ENCODE peak calls at places on chromosomes 11 and 22, in ten cellular contexts. F is lung, P is foreskin fibroblast, C is astrocyte of the spinal cord, E is adrenal gland, B is testis, H is GM13977, Y is psoas muscle, U is WTC11, I is A549. J is an unnamed sample.

GRCh38 chr11:44005956-44006355 is 41.8 kb upstream of the ACCSL start:
- DNase-seq in F (no peak), B (peak; percentile 10), Y (no peak), P (no peak), U (no peak), E (peak; percentile 38), I (no peak), C (no peak), H (no peak), J (peak; percentile 77)

GRCh38 chr22:23531283-23531921 is 48.7 kb downstream of the IGLL1 start:
- DNase-seq in U (no peak), Y (no peak), F (no peak), C (no peak), E (no peak), B (no peak), I (no peak), P (no peak), H (no peak), J (no peak)

GRCh38 chr11:60739114-60739513 is 14.6 kb downstream of the MS4A18 start:
- DNase-seq in P (no peak), E (no peak), C (no peak), Y (no peak), I (no peak), B (no peak), U (peak; percentile 49), H (no peak), F (no peak), J (no peak)

GRCh38 chr22:47816121-47816915 is 1053.9 kb downstream of the TBC1D22A start:
- DNase-seq in P (no peak), Y (no peak), C (no peak), E (peak; percentile 18), H (no peak), B (no peak), I (no peak), F (no peak), U (no peak), J (peak; percentile 62)

GRCh38 chr22:19760652-19761002 is at the start of gene TBX1:
- DNase-seq in E (no peak), P (no peak), I (no peak), B (no peak), U (no peak), Y (no peak), F (no peak), H (no peak), C (no peak), J (no peak)

GRCh38 chr11:100759106-100759505 is 72.0 kb downstream of the ARHGAP42 start:
- DNase-seq in Y (no peak), C (no peak), P (no peak), F (no peak), B (no peak), I (no peak), U (no peak), H (no peak), E (no peak), J (no peak)

GRCh38 chr22:36415415-36416168 is 27.8 kb upstream of the MYH9 start:
- DNase-seq in E (no peak), B (no peak), Y (no peak), P (no peak), H (no peak), U (no peak), F (no peak), C (no peak), I (peak; percentile 49), J (no peak)

GRCh38 chr11:110798231-110798630 is 86.0 kb upstream of the ARHGAP20 start:
- DNase-seq in H (no peak), E (no peak), I (no peak), B (no peak), F (no peak), P (no peak), U (no peak), C (no peak), Y (no peak), J (no peak)

GRCh38 chr11:70247710-70248072 is 22.8 kb upstream of the PPFIA1 start:
- DNase-seq in H (no peak), B (no peak), I (no peak), F (no peak), U (no peak), C (no peak), Y (peak; percentile 71), P (no peak), E (peak; percentile 82), J (no peak)

GRCh38 chr11:3088806-3089205 is 31.6 kb upstream of the CARS1 start:
- DNase-seq in F (no peak), U (no peak), I (no peak), P (no peak), E (no peak), C (no peak), Y (no peak), B (no peak), H (no peak), J (no peak)

GRCh38 chr22:21033895-21034294 is 1.5 kb upstream of the SLC7A4 start:
- DNase-seq in I (no peak), C (no peak), H (no peak), F (no peak), U (no peak), Y (no peak), P (no peak), E (no peak), B (no peak), J (no peak)

DNA sequence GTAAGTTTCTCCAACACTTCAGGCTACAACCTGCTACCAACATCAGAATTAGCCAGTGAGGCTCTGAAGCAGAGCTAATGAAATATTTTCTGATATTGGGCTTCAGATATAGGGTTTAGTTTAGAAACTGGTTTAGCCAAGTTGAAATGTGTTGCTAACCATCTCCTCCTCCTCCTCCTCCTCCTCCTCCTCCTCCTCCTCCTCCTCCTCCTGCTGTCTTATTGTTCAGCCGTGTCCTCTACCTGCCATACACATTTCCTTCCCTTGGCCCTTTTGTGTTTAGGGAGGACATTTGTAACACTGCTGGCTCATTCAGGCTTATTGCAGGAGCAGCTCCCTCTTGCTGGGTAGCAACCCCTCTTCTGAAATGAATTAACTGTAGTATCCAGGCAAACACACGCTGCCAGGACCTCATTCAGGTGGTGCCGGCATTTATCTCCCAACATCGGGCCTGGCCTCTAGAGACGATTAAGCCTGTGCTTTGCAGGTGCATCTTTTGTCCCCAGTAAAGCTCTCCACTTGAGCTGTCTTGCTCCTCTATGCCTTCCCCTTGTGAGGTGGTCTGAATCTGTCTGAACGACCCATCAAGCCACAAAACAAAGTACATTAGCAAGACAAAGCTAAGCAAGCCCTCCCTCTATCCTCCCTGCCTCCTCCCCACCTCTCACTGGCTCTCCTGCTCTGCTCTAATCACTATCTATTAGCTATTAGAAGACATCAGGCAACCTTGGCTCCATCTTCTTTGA is 82.9 kb downstream of the KCNJ1 start:
- DNase-seq in E (no peak), H (no peak), I (no peak), F (no peak), P (no peak), B (no peak), U (peak; percentile 32), C (no peak), Y (no peak), J (no peak)
- TF ChIP-seq CTCF in E (no peak), H (no peak), I (no peak), F (no peak), P (no peak), B (no peak), U (no peak), C (no peak), Y (no peak), J (no peak)

GRCh38 chr11:92390783-92391182 is 166.2 kb downstream of the FAT3 start:
- DNase-seq in P (no peak), U (no peak), B (no peak), E (no peak), C (no peak), I (no peak), H (no peak), Y (no peak), F (no peak), J (no peak)
- TF ChIP-seq CTCF in P (no peak), U (no peak), B (no peak), E (no peak), C (no peak), I (no peak), H (no peak), Y (no peak), F (no peak), J (no peak)

DNA sequence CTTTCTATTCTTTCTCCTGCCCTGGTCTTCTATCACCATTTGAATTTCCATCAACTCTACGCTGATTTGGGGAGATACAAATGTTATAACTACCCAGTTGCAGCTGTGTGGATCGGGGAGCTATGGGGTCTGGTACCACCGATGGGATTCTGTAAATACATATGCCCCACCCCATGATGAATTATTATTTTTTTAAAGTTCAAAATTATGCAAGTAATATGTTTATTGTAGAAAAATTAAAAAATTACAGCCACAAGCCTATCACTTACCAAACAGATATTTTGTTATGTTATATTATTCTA is 52.4 kb upstream of the CLMP start:
- DNase-seq in E (no peak), B (no peak), F (no peak), C (no peak), I (no peak), H (no peak), P (no peak), Y (no peak), U (no peak), J (no peak)
- TF ChIP-seq CTCF in E (no peak), B (no peak), F (no peak), C (no peak), I (no peak), H (no peak), P (no peak), Y (no peak), U (no peak), J (peak; percentile 39)

GRCh38 chr11:850777-851762 is 8.4 kb downstream of the TSPAN4 start:
- DNase-seq in H (peak; percentile 72), C (no peak), U (peak; percentile 71), I (no peak), P (no peak), E (no peak), F (no peak), Y (no peak), B (no peak), J (no peak)
- TF ChIP-seq CTCF in H (peak; percentile 47), C (peak; percentile 28), U (no peak), I (no peak), P (peak; percentile 6), E (no peak), F (no peak), Y (no peak), B (no peak), J (no peak)

DNA sequence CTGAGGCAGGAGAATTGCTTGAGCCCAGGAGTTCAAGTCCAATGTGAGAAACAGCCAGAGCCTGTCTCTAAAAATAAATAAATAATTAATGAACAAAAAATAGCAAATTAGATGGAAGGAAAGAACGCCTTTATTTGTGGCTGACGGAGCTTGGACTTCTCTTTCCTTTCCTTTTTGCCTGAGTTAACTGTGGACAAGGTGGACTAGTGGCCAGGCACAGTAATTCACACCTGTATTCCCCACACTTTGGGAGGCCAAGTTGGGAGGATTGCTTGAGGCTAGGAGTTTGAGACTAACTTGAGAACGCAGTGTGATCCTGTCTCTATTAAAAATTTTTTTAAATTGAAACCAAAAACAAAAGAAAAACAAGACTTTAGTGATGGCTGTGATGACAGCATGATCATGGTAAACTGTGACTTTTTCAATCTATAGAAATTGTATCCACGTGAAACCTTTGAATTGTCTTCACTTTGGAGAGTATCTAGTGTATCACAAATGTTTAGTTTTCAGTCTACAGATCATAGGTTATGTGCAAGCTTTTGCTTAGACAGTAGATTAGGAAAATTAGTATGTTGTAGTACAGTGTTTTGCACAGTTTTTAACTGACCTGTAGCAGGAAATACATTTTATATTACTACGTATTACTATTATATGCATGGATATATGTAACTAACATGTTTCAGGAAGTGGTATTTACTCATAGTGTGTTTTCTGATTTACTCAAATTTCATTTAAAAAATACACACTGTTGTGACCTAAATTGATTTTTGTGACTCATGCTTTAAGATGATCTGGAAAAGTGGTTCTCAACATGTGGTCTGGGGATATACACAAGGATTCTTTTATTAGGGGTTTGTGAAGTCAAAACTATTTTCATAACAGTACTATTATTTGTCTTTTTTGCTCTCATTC is 42.1 kb downstream of the KDM2A start:
- DNase-seq in E (no peak), Y (no peak), C (peak; percentile 55), I (no peak), B (no peak), H (no peak), F (no peak), U (no peak), P (no peak), J (no peak)
- TF ChIP-seq CTCF in E (no peak), Y (no peak), C (no peak), I (no peak), B (no peak), H (no peak), F (no peak), U (no peak), P (no peak), J (no peak)

J was measured in osteocyte.